ENCODE peak calls at places on chromosomes 5 and 9, in nine cellular contexts. O is ACHN; I is NCI-H2029; W is activated CD4-positive, alpha-beta memory T cell treated with anti-CD3 and anti-CD28 coated beads, Interleukin-2, amount 10 ng/mL, durations not matched to agents 7 days and 5 days; Z is astrocyte; U is HEK293T; N is left ventricle myocardium superior; J is hippocampal formation; X is GM10248. E is an unnamed sample.

GRCh38 chr9:127174386-127175318 is 52.2 kb upstream of the ANGPTL2 start:
- DNase-seq in O (no peak), I (no peak), W (peak), Z (no peak), U (no peak), N (no peak), J (no peak), X (no peak), E (no peak)

GRCh38 chr5:149237662-149238061 is 34.0 kb upstream of the AFAP1L1 start:
- DNase-seq in O (no peak), I (no peak), W (no peak), Z (no peak), U (no peak), N (no peak), J (no peak), X (no peak), E (no peak)

GRCh38 chr9:122988141-122988540 is 45.3 kb upstream of the GPR21 start:
- DNase-seq in O (no peak), I (no peak), W (no peak), Z (no peak), U (no peak), N (no peak), J (no peak), X (no peak), E (no peak)

GRCh38 chr5:93967923-93968322 is 226.5 kb upstream of the POU5F2 start:
- DNase-seq in O (no peak), I (peak), W (no peak), Z (no peak), U (no peak), N (no peak), J (no peak), X (no peak), E (no peak)

GRCh38 chr9:10268500-10269485 is 344.0 kb downstream of the PTPRD start:
- DNase-seq in O (peak), I (no peak), W (no peak), Z (peak), U (peak), N (no peak), J (peak), X (peak), E (no peak)

GRCh38 chr9:115781361-115781760 is 372.2 kb upstream of the PAPPA start:
- DNase-seq in O (no peak), I (no peak), W (no peak), Z (no peak), U (no peak), N (no peak), J (no peak), X (no peak), E (no peak)

GRCh38 chr5:157920828-157921170 is 61.9 kb upstream of the CLINT1 start:
- DNase-seq in O (no peak), I (no peak), W (no peak), Z (no peak), U (no peak), N (no peak), J (no peak), X (no peak), E (no peak)

GRCh38 chr9:99013550-99013949 is 69.8 kb downstream of the COL15A1 start:
- DNase-seq in O (no peak), I (no peak), W (peak), Z (no peak), U (no peak), N (no peak), J (no peak), X (no peak), E (no peak)

GRCh38 chr5:111480346-111480745 is 32.0 kb downstream of the STARD4 start:
- DNase-seq in O (no peak), I (no peak), W (no peak), Z (no peak), U (no peak), N (no peak), J (no peak), X (no peak), E (no peak)

GRCh38 chr9:86500667-86501435 is 146.6 kb upstream of the TUT7 start:
- DNase-seq in O (no peak), I (no peak), W (no peak), Z (peak), U (no peak), N (no peak), J (no peak), X (no peak), E (no peak)

GRCh38 chr9:78031271-78031825 is at the start of gene GNAQ:
- DNase-seq in O (no peak), I (no peak), W (no peak), Z (no peak), U (no peak), N (no peak), J (no peak), X (peak), E (peak)

GRCh38 chr5:180555168-180555921 is 36.0 kb downstream of the SCGB3A1 start:
- DNase-seq in O (no peak), I (no peak), W (no peak), Z (peak), U (no peak), N (no peak), J (no peak), X (no peak), E (no peak)

GRCh38 chr5:150559701-150560100 is 51.8 kb downstream of the NDST1 start:
- DNase-seq in O (peak), I (no peak), W (no peak), Z (peak), U (no peak), N (no peak), J (no peak), X (no peak), E (no peak)

GRCh38 chr5:175867587-175868347 is 3.6 kb upstream of the CPLX2 start:
- DNase-seq in O (peak), I (peak), W (no peak), Z (no peak), U (peak), N (no peak), J (no peak), X (no peak), E (no peak)